ENCODE peak calls at places on chromosomes 2 and 18, in ten cellular contexts. E, L, T, N, R, P, V, W, K and I are unnamed samples.

GRCh38 chr2:177347570-177347969 is 45.0 kb upstream of the AGPS start:
- DNase-seq in E (no peak), L (no peak), T (no peak), N (no peak), R (no peak), P (no peak), V (no peak), W (no peak), K (no peak), I (no peak)

GRCh38 chr2:42824454-42824807 is 32.0 kb upstream of the HAAO start:
- DNase-seq in E (no peak), L (no peak), T (no peak), N (no peak), R (no peak), P (no peak), V (no peak), W (no peak), K (no peak), I (no peak)

GRCh38 chr2:30341500-30342267 is 105.4 kb upstream of the LCLAT1 start:
- DNase-seq in E (no peak), L (no peak), T (no peak), N (no peak), R (no peak), P (peak), V (no peak), W (no peak), K (no peak), I (no peak)

GRCh38 chr2:6773007-6773693 is 92.6 kb downstream of the CMPK2 start:
- DNase-seq in E (peak), L (no peak), T (peak), N (peak), R (peak), P (peak), V (peak), W (peak), K (peak), I (peak)

GRCh38 chr2:10477443-10478297 is 29.5 kb upstream of the ODC1 start:
- DNase-seq in E (no peak), L (no peak), T (no peak), N (peak), R (peak), P (no peak), V (no peak), W (no peak), K (no peak), I (no peak)

GRCh38 chr2:170354855-170355649 is 177.1 kb downstream of the MYO3B start:
- DNase-seq in E (no peak), L (no peak), T (no peak), N (no peak), R (no peak), P (no peak), V (no peak), W (no peak), K (no peak), I (no peak)

GRCh38 chr2:114857196-114857595 is 414.8 kb downstream of the DPP10 start:
- DNase-seq in E (no peak), L (no peak), T (no peak), N (no peak), R (no peak), P (no peak), V (no peak), W (no peak), K (no peak), I (no peak)

GRCh38 chr18:71849407-71849806 is 694.7 kb downstream of the CBLN2 start:
- DNase-seq in E (no peak), L (no peak), T (no peak), N (no peak), R (no peak), P (no peak), V (no peak), W (no peak), K (no peak), I (no peak)

GRCh38 chr2:100246163-100247145 is 75.8 kb downstream of the LONRF2 start:
- DNase-seq in E (no peak), L (no peak), T (peak), N (no peak), R (peak), P (peak), V (no peak), W (no peak), K (no peak), I (no peak)
- TF ChIP-seq CTCF in E (no peak), L (no peak), T (peak), N (peak), R (peak), P (peak), V (peak), W (peak), K (peak), I (peak)

DNA sequence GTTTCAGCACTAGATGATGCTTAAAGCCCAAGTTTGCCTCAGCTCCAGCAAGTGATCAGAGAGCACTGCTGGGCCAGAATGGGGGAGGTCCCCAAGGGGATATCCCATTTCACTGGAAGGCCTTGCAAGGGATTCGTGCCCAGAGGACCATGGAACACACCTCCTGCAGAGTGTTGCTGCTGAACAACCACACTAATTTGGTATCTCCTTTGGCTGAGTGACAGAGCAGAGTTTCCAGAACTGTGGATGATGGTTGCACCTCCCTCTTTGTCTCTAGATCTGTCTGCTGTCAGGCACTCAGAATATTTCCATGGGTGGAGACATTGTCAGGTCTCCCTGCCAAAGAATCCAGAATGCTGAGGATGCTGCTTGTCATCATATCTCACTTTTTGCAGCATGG is 484.8 kb upstream of the NETO1 start:
- DNase-seq in E (no peak), L (no peak), T (no peak), N (no peak), R (no peak), P (no peak), V (no peak), W (no peak), K (no peak), I (peak)
- TF ChIP-seq CTCF in E (no peak), L (no peak), T (no peak), N (no peak), R (no peak), P (no peak), V (no peak), W (no peak), K (no peak), I (peak)

GRCh38 chr18:66129248-66129647 is 378.4 kb downstream of the CDH7 start:
- DNase-seq in E (no peak), L (no peak), T (no peak), N (no peak), R (no peak), P (no peak), V (no peak), W (no peak), K (no peak), I (no peak)

GRCh38 chr18:66119347-66119746 is 368.5 kb downstream of the CDH7 start:
- DNase-seq in E (no peak), L (no peak), T (no peak), N (no peak), R (no peak), P (no peak), V (no peak), W (no peak), K (no peak), I (no peak)

DNA sequence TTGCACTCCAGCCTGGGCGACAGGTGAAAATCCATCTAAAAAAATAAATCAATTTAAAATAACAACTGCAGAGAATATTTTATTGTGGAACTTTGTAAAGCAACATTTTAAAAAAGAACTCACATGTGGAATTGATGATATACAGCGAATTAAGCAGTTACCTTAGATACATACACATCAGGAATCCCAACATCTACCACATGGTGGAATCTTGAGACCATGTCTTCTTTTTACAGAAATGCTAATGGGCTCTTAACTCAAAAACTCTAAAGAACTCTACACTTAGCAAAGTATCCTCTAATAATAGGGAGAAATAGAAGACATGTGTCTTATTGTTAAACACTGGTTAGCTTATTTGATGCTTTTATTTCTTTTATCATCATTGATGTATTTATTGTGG is 373.6 kb downstream of the CDH7 start:
- DNase-seq in E (no peak), L (peak), T (no peak), N (no peak), R (no peak), P (no peak), V (no peak), W (peak), K (no peak), I (no peak)
- TF ChIP-seq CTCF in E (no peak), L (peak), T (peak), N (no peak), R (peak), P (no peak), V (no peak), W (no peak), K (peak), I (no peak)

GRCh38 chr2:192016265-192016664 is 169.4 kb upstream of the CAVIN2 start:
- DNase-seq in E (no peak), L (no peak), T (no peak), N (no peak), R (no peak), P (no peak), V (no peak), W (no peak), K (no peak), I (peak)

GRCh38 chr2:192023006-192023405 is 171.7 kb downstream of the TMEFF2 start:
- DNase-seq in E (no peak), L (no peak), T (no peak), N (no peak), R (no peak), P (no peak), V (no peak), W (no peak), K (no peak), I (no peak)

GRCh38 chr2:192013211-192013610 is 166.3 kb upstream of the CAVIN2 start:
- DNase-seq in E (no peak), L (no peak), T (no peak), N (no peak), R (no peak), P (no peak), V (no peak), W (no peak), K (no peak), I (no peak)

GRCh38 chr2:192017844-192018243 is 171.0 kb upstream of the CAVIN2 start:
- DNase-seq in E (no peak), L (no peak), T (no peak), N (no peak), R (no peak), P (no peak), V (no peak), W (no peak), K (no peak), I (no peak)
- TF ChIP-seq CTCF in E (no peak), L (no peak), T (no peak), N (no peak), R (no peak), P (no peak), V (no peak), W (no peak), K (no peak), I (no peak)

GRCh38 chr2:65129276-65129612 is 662 bp downstream of the RAB1A start:
- DNase-seq in E (peak), L (no peak), T (no peak), N (no peak), R (no peak), P (no peak), V (no peak), W (no peak), K (no peak), I (no peak)

GRCh38 chr2:65133626-65134025 is 3.7 kb upstream of the RAB1A start:
- DNase-seq in E (no peak), L (no peak), T (no peak), N (no peak), R (no peak), P (no peak), V (no peak), W (no peak), K (no peak), I (no peak)

GRCh38 chr2:65128297-65129190 is 1.4 kb downstream of the RAB1A start:
- DNase-seq in E (no peak), L (no peak), T (no peak), N (no peak), R (no peak), P (peak), V (peak), W (no peak), K (no peak), I (peak)

GRCh38 chr2:65130440-65131175 is 702 bp upstream of the RAB1A start:
- DNase-seq in E (no peak), L (no peak), T (no peak), N (no peak), R (no peak), P (no peak), V (no peak), W (no peak), K (no peak), I (no peak)

DNA sequence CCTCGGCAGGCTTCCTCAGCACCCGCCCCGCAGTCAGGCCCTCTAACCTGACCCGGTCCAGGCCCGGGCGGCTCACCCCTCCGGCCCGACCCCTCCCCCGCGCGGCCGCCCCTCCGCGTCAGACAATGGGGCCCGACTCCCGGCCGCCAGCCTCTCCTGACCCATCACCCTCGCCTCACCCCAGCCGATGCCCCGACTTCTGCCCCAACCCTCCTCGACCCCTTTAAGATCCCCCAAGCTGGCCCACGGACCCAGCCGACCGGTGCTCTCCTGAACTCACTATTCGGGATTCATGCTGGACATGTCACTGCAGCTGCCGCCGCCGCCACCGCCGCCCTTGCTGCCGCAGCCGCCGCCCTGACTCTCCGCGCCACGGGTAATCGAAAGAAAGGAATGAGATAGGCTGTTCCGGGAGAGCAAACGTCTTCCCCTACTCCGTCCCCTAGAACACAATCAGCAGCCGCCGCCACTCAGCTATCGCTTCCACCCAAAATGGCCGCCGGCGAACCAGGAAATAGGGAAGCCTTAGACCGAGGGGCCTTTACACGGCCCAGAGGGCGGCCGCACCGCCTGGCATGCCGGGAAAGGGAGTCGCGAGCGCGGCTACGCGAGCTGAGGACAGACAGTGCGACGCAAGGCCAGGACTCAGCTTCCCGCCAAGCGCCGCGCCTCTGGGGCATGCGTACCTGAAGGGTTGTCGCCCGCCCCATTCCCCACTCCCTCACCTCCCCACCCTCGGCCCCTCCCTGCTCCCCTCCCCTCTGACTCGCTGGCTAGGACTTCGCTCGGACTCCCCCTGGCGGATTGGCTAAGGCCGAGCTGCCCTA is at the start of gene RAB1A:
- DNase-seq in E (peak), L (peak), T (peak), N (peak), R (peak), P (peak), V (peak), W (peak), K (peak), I (peak)
- TF ChIP-seq CTCF in E (no peak), L (peak), T (no peak), N (peak), R (peak), P (peak), V (no peak), W (no peak), K (no peak), I (peak)

GRCh38 chr2:233834378-233834777 is 20.0 kb downstream of the HJURP start:
- DNase-seq in E (no peak), L (no peak), T (no peak), N (no peak), R (no peak), P (no peak), V (no peak), W (no peak), K (no peak), I (no peak)

GRCh38 chr2:233832414-233832813 is 21.9 kb downstream of the HJURP start:
- DNase-seq in E (no peak), L (no peak), T (no peak), N (no peak), R (no peak), P (no peak), V (no peak), W (no peak), K (no peak), I (peak)

GRCh38 chr2:233831011-233831721 is 23.2 kb downstream of the HJURP start:
- DNase-seq in E (no peak), L (no peak), T (no peak), N (peak), R (no peak), P (no peak), V (no peak), W (no peak), K (no peak), I (no peak)

GRCh38 chr2:233831861-233832260 is 22.5 kb downstream of the HJURP start:
- DNase-seq in E (no peak), L (no peak), T (no peak), N (peak), R (no peak), P (no peak), V (no peak), W (no peak), K (no peak), I (no peak)

DNA sequence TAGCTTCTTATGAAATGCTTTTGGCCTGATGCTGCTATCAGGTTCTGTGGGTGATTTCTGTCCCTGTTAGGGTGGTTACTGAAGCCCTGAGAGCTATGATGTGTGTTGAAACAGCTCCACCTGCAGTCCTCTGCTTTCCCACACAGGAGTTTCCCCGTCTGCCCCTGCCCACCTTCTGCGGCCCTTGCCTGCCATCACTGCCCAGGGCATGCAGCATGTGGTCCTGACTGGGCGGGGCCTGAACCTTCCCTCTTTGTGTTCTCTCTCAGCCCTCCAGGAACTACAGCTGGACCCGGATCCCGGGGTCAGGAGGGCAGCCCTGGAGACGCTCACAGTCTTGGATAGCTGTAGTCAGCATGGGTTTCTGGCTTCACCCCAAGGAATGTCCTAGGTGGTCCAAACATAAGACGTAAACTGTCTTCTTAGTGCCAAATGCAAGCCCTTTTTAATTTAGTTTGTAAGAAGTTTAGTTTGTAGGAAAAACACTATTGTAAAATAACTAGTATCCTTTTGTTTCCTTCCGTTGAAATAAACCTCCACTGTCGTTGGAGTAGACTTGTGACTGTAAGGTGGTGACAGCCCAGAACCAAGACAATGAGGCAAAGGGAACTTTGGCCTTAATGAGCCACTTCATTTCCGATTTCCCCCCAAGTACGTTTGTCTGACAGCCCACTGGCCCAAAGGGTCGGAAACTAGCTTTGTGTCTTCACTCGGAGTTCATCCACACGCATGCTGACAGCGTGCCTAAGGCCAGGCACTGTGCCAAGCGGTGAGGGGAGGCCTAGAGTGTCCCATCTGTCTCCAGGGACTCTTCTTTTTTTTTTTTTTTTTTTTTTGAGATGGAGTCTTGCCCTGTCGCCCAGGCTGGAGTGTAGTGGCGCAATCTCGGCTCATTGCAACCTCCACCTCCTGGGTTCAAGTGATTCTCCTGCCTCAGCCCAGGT is 21.2 kb downstream of the HJURP start:
- DNase-seq in E (no peak), L (no peak), T (peak), N (peak), R (peak), P (peak), V (no peak), W (peak), K (peak), I (peak)
- TF ChIP-seq CTCF in E (no peak), L (peak), T (no peak), N (no peak), R (peak), P (peak), V (no peak), W (peak), K (peak), I (peak)

GRCh38 chr2:207180741-207181140 is 15.0 kb upstream of the KLF7 start:
- DNase-seq in E (no peak), L (no peak), T (no peak), N (no peak), R (no peak), P (no peak), V (no peak), W (no peak), K (no peak), I (peak)

GRCh38 chr2:207182916-207183315 is 17.2 kb upstream of the KLF7 start:
- DNase-seq in E (no peak), L (no peak), T (no peak), N (no peak), R (no peak), P (no peak), V (no peak), W (no peak), K (no peak), I (peak)

GRCh38 chr2:207184348-207184747 is 18.6 kb upstream of the KLF7 start:
- DNase-seq in E (no peak), L (no peak), T (no peak), N (no peak), R (no peak), P (no peak), V (no peak), W (no peak), K (no peak), I (peak)

GRCh38 chr2:207183506-207183905 is 17.8 kb upstream of the KLF7 start:
- DNase-seq in E (no peak), L (no peak), T (no peak), N (no peak), R (no peak), P (no peak), V (no peak), W (no peak), K (no peak), I (no peak)

GRCh38 chr2:207181526-207182274 is 16.0 kb upstream of the KLF7 start:
- DNase-seq in E (no peak), L (no peak), T (no peak), N (no peak), R (no peak), P (no peak), V (no peak), W (no peak), K (no peak), I (no peak)
- TF ChIP-seq CTCF in E (no peak), L (no peak), T (no peak), N (no peak), R (no peak), P (no peak), V (no peak), W (no peak), K (no peak), I (no peak)

GRCh38 chr2:3349211-3349693 is 28.4 kb downstream of the EIPR1 start:
- DNase-seq in E (no peak), L (peak), T (no peak), N (peak), R (no peak), P (no peak), V (no peak), W (no peak), K (no peak), I (peak)
- TF ChIP-seq CTCF in E (no peak), L (no peak), T (no peak), N (no peak), R (no peak), P (no peak), V (no peak), W (no peak), K (no peak), I (no peak)